ENCODE peak calls at places on chromosome 1, in ten cellular contexts. U is esophagus squamous epithelium; O is endothelial cell of umbilical vein; C is pancreas; S is MM.1S; B is lower lobe of right lung; P is left ventricle myocardium inferior; I is suprapubic skin; T is CD8-positive, alpha-beta memory T cell; L is tibial artery. G is an unnamed sample.

GRCh38 chr1:213122514-213122929 is 71.5 kb downstream of the RPS6KC1 start:
- DNase-seq in U (no peak), O (peak), C (no peak), S (peak), B (no peak), P (no peak), I (no peak), T (no peak), L (no peak), G (no peak)

GRCh38 chr1:229624906-229625871 is 733 bp downstream of the TAF5L start:
- DNase-seq in U (no peak), O (peak), C (peak), S (peak), B (peak), P (peak), I (peak), T (peak), L (peak), G (peak)

GRCh38 chr1:231628207-231628876 is 1.8 kb downstream of the DISC1 start:
- DNase-seq in U (no peak), O (peak), C (no peak), S (no peak), B (no peak), P (no peak), I (no peak), T (no peak), L (no peak), G (no peak)

GRCh38 chr1:62688687-62689085 is 500 bp upstream of the DOCK7 start:
- DNase-seq in U (no peak), O (no peak), C (no peak), S (peak), B (no peak), P (no peak), I (no peak), T (no peak), L (no peak), G (no peak)

GRCh38 chr1:159835366-159835765 is 8.7 kb downstream of the SLAMF8 start:
- DNase-seq in U (no peak), O (no peak), C (no peak), S (no peak), B (no peak), P (no peak), I (no peak), T (no peak), L (no peak), G (no peak)

GRCh38 chr1:12480748-12481362 is 137.2 kb downstream of the DHRS3 start:
- DNase-seq in U (no peak), O (peak), C (no peak), S (peak), B (no peak), P (no peak), I (no peak), T (no peak), L (no peak), G (no peak)

GRCh38 chr1:214154596-214155261 is 126.2 kb upstream of the SMYD2 start:
- DNase-seq in U (no peak), O (no peak), C (no peak), S (no peak), B (no peak), P (no peak), I (no peak), T (no peak), L (no peak), G (no peak)

GRCh38 chr1:226981386-226981817 is 41.3 kb downstream of the COQ8A start:
- DNase-seq in U (no peak), O (no peak), C (no peak), S (no peak), B (no peak), P (no peak), I (no peak), T (no peak), L (no peak), G (no peak)

GRCh38 chr1:78651247-78651646 is 1.6 kb downstream of the IFI44 start:
- DNase-seq in U (no peak), O (peak), C (no peak), S (no peak), B (no peak), P (no peak), I (no peak), T (peak), L (no peak), G (peak)

DNA sequence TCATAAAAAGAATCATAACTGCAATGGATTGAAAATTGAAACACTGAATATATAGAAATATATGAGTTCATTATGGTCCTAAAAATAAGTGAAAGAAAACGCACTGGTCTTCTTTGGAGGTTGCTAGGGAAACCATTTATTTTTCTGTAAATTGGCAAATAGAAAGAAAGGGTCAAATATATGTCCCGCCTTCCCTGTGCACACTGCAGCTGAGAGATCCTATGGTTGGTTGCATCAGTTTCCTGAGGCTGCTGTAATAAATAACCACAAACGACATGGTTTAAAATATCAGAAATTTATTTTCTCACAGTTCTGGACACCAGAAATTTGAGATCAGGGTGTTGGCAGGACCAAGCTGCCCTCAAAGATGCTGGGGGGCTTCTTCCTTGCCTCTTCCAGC is 35.0 kb downstream of the CA6 start:
- DNase-seq in U (no peak), O (no peak), C (no peak), S (no peak), B (no peak), P (no peak), I (no peak), T (no peak), L (no peak), G (no peak)
- H3K27ac ChIP-seq in U (no peak), O (no peak), C (no peak), S (no peak), B (no peak), P (no peak), I (no peak), T (no peak), L (no peak), G (no peak)

DNA sequence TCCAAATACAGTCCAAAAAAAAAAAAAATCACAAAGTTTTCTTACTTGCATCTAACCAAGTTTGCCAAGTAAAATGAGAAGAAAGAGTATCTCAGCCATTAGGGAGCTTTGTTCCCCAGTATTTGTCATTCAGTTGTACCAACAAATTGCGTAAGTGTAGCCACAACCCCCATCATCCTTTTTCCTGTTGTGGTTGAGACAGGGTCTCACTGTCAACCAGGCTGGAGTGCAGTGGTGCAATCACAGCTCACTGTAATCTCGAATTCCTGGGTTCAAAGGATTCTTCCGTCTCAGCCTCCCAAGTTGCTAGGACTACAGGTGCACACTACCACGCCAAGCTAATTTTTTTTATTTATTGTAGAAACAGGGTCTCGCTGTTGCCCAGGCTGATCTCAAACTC is 9.5 kb downstream of the STX6 start:
- DNase-seq in U (no peak), O (no peak), C (no peak), S (no peak), B (no peak), P (no peak), I (no peak), T (peak), L (no peak), G (no peak)
- H3K27ac ChIP-seq in U (no peak), O (no peak), C (no peak), S (no peak), B (no peak), P (no peak), I (no peak), T (no peak), L (no peak), G (no peak)

GRCh38 chr1:79896136-79896535 is 889.6 kb upstream of the ADGRL4 start:
- DNase-seq in U (no peak), O (no peak), C (no peak), S (no peak), B (no peak), P (no peak), I (no peak), T (no peak), L (no peak), G (no peak)

GRCh38 chr1:79899914-79900313 is 893.4 kb upstream of the ADGRL4 start:
- DNase-seq in U (no peak), O (peak), C (no peak), S (no peak), B (no peak), P (no peak), I (no peak), T (no peak), L (no peak), G (no peak)

GRCh38 chr1:79895573-79895972 is 889.0 kb upstream of the ADGRL4 start:
- DNase-seq in U (no peak), O (no peak), C (no peak), S (no peak), B (no peak), P (no peak), I (no peak), T (no peak), L (no peak), G (no peak)
- H3K27ac ChIP-seq in U (no peak), O (no peak), C (no peak), S (no peak), B (no peak), P (no peak), I (no peak), T (no peak), L (no peak), G (no peak)

DNA sequence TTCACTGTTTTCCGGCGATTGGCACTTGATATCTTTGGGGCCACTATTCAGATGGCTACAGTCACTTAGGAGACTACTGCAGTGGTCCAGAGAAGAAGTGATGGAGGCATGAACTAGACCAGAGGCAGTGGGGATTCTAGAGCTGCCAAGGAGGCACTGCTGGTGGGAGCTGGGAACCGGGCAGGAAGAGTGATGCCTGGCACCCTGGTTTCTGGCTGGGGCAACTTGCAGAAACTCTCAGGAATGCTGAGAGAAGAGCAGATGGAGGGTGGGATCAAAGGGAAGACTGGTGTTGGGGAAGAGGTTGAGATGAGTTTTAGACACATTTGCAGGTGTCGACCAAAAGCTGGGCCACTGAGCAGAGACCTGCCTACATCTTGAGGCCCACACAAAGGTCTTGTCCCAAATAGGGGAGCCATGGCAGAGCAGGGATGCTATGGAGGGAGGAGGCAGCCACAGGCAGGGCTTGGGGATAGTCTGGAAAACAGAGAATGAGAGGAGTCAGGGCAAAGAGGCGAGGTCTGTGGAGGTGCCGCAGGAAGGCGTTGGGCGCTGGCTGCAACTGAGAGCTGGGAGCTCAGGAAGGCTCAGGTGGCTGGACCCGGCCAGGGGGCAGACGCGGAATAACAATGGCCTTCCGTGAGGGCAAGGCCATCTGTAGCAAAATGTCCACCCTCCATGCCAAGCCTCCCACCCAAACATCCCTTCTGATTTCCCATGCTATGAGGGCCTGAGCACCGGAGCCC is 118.9 kb downstream of the TOMM20 start:
- DNase-seq in U (no peak), O (no peak), C (no peak), S (no peak), B (no peak), P (no peak), I (peak), T (no peak), L (no peak), G (no peak)
- H3K27ac ChIP-seq in U (no peak), O (no peak), C (no peak), S (no peak), B (no peak), P (no peak), I (no peak), T (no peak), L (no peak), G (no peak)

DNA sequence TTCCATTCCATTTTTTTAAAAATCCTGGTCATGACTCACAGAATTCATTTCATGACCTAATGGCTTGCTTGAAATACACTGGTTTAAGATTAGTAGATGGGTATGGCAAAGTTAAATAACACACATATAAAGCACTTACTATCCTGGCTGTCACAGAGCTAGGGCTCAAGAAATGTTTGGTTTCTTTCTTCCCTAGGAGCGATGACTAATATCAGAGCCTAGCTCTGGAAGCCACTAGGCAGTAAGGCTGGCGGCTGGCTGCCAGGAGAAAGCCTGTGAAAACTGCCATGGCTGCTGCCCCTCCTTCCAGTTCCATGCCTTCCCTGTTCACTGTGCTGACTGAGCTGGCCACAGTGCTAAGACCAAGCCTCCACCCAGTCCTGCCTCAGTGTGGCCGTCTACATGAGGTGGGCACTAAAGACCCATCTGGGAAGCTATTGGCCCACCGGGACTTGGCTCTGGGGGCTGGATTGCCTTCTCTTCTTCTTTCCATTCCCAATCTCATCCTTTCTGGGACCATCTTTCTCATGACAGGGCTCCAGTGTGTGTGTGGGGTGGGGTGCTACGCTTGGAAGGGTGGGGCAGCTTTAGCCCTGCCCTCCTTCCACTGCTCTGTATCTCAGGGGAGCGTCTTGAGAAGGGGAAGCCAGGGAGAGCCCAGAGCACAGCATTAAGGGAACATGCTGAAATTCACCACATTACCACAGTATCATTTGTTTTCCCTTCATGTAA is 10.8 kb upstream of the ASCL5 start:
- DNase-seq in U (no peak), O (peak), C (peak), S (no peak), B (no peak), P (peak), I (peak), T (no peak), L (peak), G (peak)
- H3K27ac ChIP-seq in U (peak), O (no peak), C (peak), S (no peak), B (no peak), P (peak), I (peak), T (no peak), L (peak), G (peak)

DNA sequence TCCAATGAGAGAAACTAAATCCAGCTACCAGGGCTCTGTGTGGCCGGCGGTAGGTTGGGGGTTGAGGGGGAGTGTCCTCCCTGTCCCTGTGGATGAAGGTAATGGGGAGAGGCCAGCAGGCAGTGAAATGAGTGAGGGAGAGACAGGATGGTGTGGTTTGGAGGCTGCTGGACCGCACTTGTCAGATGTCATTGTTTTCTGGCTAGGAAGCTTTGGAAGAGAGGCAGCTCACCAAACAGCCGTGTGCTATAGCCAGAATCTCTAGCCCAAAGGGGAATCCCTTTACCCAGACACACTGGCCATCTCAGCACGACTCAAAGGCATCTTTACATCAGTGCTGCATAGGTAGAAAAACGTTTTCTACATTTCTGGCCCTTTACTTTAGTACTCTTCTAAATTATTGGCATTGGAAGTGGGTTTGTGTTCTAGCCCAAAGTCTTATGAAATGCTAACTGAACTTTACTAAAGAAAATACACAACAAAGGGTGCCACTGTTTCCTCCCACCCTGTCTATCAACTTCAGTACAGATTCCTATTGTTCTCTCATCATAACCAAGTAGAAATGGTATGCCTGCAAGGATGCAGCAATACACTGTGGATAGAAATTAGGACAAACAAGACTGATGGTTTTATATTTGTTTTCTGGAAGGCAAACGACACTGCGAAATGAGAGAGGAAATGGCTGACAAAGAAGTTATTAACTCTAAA is 95.9 kb upstream of the COA6 start:
- DNase-seq in U (no peak), O (no peak), C (no peak), S (no peak), B (no peak), P (no peak), I (no peak), T (no peak), L (no peak), G (no peak)
- H3K27ac ChIP-seq in U (no peak), O (no peak), C (no peak), S (no peak), B (no peak), P (no peak), I (no peak), T (no peak), L (no peak), G (peak)